ENCODE peak calls at places on chromosomes 11 and 22, in five cellular contexts. U is stimulated activated CD4-positive, alpha-beta T cell treated with anti-CD3 and anti-CD28 coated beads, Interleukin-1b, Interleukin-23, amount 100 ng/mL, for 1 hour; K is B cell; A is NCI-H1694 treated with DMSO at 0.1 percent for 48 hours; B is GM23248. Q is an unnamed sample.

GRCh38 chr11:75429902-75430691 is 2.9 kb downstream of the KLHL35 start:
- DNase-seq in B (peak; percentile 88), K (peak; percentile 82), U (no peak), A (no peak), Q (peak; percentile 72)

GRCh38 chr22:30573594-30574094 is 821 bp downstream of the GAL3ST1 start:
- DNase-seq in K (no peak), U (no peak), A (no peak), B (no peak), Q (no peak)

GRCh38 chr22:30206964-30207363 is 39.6 kb downstream of the LIF start:
- DNase-seq in B (peak; percentile 99), U (no peak), A (no peak), K (no peak), Q (no peak)

GRCh38 chr11:31958086-31958735 is 132.7 kb upstream of the RCN1 start:
- DNase-seq in B (peak; percentile 79), U (peak; percentile 5), K (peak; percentile 34), A (peak; percentile 85), Q (peak; percentile 77)

GRCh38 chr11:32154275-32154674 is 63.4 kb downstream of the RCN1 start:
- DNase-seq in K (no peak), A (no peak), U (no peak), B (peak; percentile 35), Q (no peak)

GRCh38 chr11:117144477-117145392 is 648 bp downstream of the PAFAH1B2 start:
- DNase-seq in A (no peak), K (peak; percentile 53), U (peak; percentile 3), B (peak; percentile 87), Q (peak; percentile 73)

GRCh38 chr11:122673706-122674105 is 18.2 kb downstream of the UBASH3B start:
- DNase-seq in U (no peak), K (no peak), A (no peak), B (peak; percentile 47), Q (no peak)

GRCh38 chr11:114259551-114259983 is 36.6 kb upstream of the NNMT start:
- DNase-seq in A (no peak), K (no peak), U (no peak), B (no peak), Q (no peak)

GRCh38 chr11:27416568-27417176 is 53.7 kb upstream of the CCDC34 start:
- DNase-seq in B (no peak), K (no peak), A (no peak), U (no peak), Q (no peak)

GRCh38 chr11:78290293-78291176 is 101.8 kb downstream of the USP35 start:
- DNase-seq in A (peak; percentile 23), K (peak; percentile 18), U (no peak), B (peak; percentile 75), Q (no peak)

GRCh38 chr11:128512478-128513127 is 74.8 kb downstream of the ETS1 start:
- DNase-seq in A (no peak), B (no peak), U (no peak), K (no peak), Q (no peak)

GRCh38 chr11:6612816-6613136 is 760 bp upstream of the TAF10 start:
- DNase-seq in K (no peak), U (no peak), A (no peak), B (no peak), Q (no peak)

GRCh38 chr11:124863137-124863825 is 2.0 kb upstream of the ROBO3 start:
- DNase-seq in B (peak; percentile 82), A (no peak), U (no peak), K (no peak), Q (no peak)

GRCh38 chr11:112785717-112786116 is 175.5 kb upstream of the NCAM1 start:
- DNase-seq in A (no peak), K (no peak), U (no peak), B (peak; percentile 82), Q (no peak)

GRCh38 chr22:17035246-17035645 is 27.2 kb upstream of the GAB4 start:
- DNase-seq in B (no peak), A (no peak), K (no peak), U (no peak), Q (no peak)

GRCh38 chr11:128198206-128198605 is 389.2 kb downstream of the ETS1 start:
- DNase-seq in K (no peak), B (no peak), A (no peak), U (no peak), Q (no peak)